ENCODE peak calls at places on chromosomes 6 and 20, in four cellular contexts. O, G, W and L are unnamed samples.

GRCh38 chr6:112145080-112145573 is 57.7 kb downstream of the FAM229B start:
- DNase-seq in O (peak), G (no peak), W (no peak), L (no peak)

GRCh38 chr6:38177885-38178583 is 358.5 kb downstream of the ZFAND3 start:
- DNase-seq in O (no peak), G (no peak), W (no peak), L (no peak)

GRCh38 chr6:53524455-53524815 is 20.5 kb downstream of the GCLC start:
- DNase-seq in O (no peak), G (no peak), W (no peak), L (no peak)

GRCh38 chr6:108179741-108180140 is 13.9 kb downstream of the NR2E1 start:
- DNase-seq in O (no peak), G (no peak), W (no peak), L (no peak)

GRCh38 chr6:11714116-11714797 is 64.3 kb downstream of the ADTRP start:
- DNase-seq in O (no peak), G (no peak), W (peak), L (no peak)

GRCh38 chr20:916125-916799 is at the start of gene ANGPT4:
- DNase-seq in O (no peak), G (no peak), W (no peak), L (no peak)

GRCh38 chr6:17813561-17813960 is 106.8 kb upstream of the NUP153 start:
- DNase-seq in O (no peak), G (no peak), W (no peak), L (no peak)

GRCh38 chr6:49982046-49982445 is 12.6 kb upstream of the DEFB113 start:
- DNase-seq in O (no peak), G (no peak), W (no peak), L (no peak)

GRCh38 chr6:16401868-16402267 is 163.5 kb downstream of the GMPR start:
- DNase-seq in O (peak), G (no peak), W (no peak), L (no peak)

GRCh38 chr6:29942275-29943052 is at the start of gene HLA-A:
- DNase-seq in O (no peak), G (no peak), W (peak), L (peak)

GRCh38 chr6:152775441-152775840 is 24.8 kb downstream of the VIP start:
- DNase-seq in O (no peak), G (no peak), W (no peak), L (no peak)
- TF ChIP-seq SPI1 in O (no peak), G (no peak), W (no peak), L (no peak)

GRCh38 chr6:165834613-165835259 is 171.7 kb upstream of the PDE10A start:
- DNase-seq in O (no peak), G (no peak), W (no peak), L (no peak)
- TF ChIP-seq SPI1 in O (no peak), G (no peak), W (no peak), L (no peak)

GRCh38 chr20:8646716-8647115 is 422.2 kb upstream of the PLCB4 start:
- DNase-seq in O (no peak), G (no peak), W (no peak), L (no peak)

GRCh38 chr20:8642247-8642646 is 426.6 kb upstream of the PLCB4 start:
- DNase-seq in O (no peak), G (no peak), W (no peak), L (no peak)

GRCh38 chr20:8647868-8648495 is 420.9 kb upstream of the PLCB4 start:
- DNase-seq in O (no peak), G (peak), W (no peak), L (no peak)

GRCh38 chr20:8640461-8640860 is 428.4 kb upstream of the PLCB4 start:
- DNase-seq in O (no peak), G (no peak), W (no peak), L (no peak)

DNA sequence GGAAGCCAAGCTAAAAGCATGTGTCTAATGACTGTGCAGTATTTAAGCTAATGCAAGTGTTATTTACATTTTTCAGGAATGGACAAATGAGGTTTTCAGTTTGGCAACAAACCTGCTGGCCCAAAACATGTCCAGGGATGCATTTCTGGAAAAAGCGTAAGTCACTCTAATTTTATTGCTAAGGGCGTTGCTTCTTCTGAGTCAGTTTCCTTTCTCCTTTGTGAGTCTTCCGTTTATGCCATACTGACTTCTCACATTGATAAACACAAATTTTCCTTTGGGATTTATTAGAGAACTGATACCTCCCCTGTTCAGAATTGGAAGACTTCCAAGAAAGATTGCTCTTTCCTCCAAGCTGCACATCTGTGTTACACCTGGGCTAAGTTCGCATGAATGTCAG is 422.9 kb upstream of the PLCB4 start:
- DNase-seq in O (no peak), G (no peak), W (no peak), L (no peak)
- TF ChIP-seq SPI1 in O (no peak), G (no peak), W (no peak), L (no peak)

GRCh38 chr6:79949235-79949634 is 1.9 kb upstream of the ELOVL4 start:
- DNase-seq in O (peak), G (peak), W (peak), L (no peak)

GRCh38 chr6:79943133-79943532 is 4.2 kb downstream of the ELOVL4 start:
- DNase-seq in O (no peak), G (no peak), W (no peak), L (no peak)

GRCh38 chr6:79946242-79946641 is 1.1 kb downstream of the ELOVL4 start:
- DNase-seq in O (no peak), G (no peak), W (no peak), L (no peak)

GRCh38 chr6:79947191-79948173 is at the start of gene ELOVL4:
- DNase-seq in O (no peak), G (no peak), W (no peak), L (peak)

DNA sequence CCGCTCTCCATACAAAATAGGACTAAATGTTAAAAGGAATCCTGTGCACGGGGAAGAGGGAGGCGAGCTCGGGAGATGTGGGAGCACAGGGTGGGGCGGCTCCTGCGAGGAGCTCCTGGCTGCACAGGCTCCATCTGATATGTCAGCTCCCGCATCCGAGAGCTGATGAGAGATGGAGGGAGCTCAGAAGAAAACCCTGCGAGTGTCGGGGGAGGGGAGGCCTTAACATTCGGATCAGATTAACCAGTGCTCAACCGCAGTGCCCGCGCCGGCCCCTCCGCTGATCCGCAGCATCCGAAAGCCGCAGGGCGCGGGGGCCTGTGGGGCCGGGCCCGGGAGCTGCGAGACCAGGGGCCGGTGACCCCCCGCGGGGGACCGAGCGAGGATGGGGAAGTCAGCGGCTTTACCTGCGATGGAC is 571 bp downstream of the ELOVL4 start:
- DNase-seq in O (no peak), G (no peak), W (no peak), L (no peak)
- TF ChIP-seq SPI1 in O (no peak), G (no peak), W (no peak), L (no peak)

GRCh38 chr6:73342174-73342573 is 11.9 kb downstream of the DPPA5 start:
- DNase-seq in O (no peak), G (no peak), W (no peak), L (no peak)

GRCh38 chr6:73340048-73340447 is 14.0 kb downstream of the DPPA5 start:
- DNase-seq in O (no peak), G (no peak), W (no peak), L (no peak)

GRCh38 chr6:73343164-73343563 is 10.9 kb downstream of the DPPA5 start:
- DNase-seq in O (no peak), G (no peak), W (no peak), L (no peak)

GRCh38 chr6:73341335-73341734 is 12.7 kb downstream of the DPPA5 start:
- DNase-seq in O (no peak), G (no peak), W (no peak), L (no peak)

DNA sequence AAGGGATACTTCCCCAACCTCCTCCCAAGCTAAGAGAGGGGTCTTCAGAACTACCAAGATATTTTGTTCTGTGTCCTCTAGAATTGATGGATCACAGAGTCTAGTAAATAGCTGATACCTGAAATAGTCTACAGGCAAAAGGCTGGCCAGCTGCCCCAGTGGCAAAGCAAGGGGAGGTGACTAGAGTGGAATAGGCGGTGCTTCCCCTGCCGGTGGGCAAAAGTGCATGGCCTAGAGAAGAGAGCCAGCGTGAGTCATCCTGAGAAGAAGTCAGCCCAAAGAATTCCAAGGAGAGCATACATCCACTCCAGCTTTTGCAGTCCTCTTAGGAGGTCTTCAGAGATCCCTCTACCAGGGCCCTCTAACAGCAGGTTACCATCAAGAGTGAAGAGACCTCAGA is 14.7 kb downstream of the DPPA5 start:
- DNase-seq in O (no peak), G (no peak), W (no peak), L (no peak)
- TF ChIP-seq SPI1 in O (no peak), G (no peak), W (no peak), L (no peak)

GRCh38 chr6:34115396-34116314 is 30.2 kb downstream of the GRM4 start:
- DNase-seq in O (peak), G (no peak), W (no peak), L (peak)
- TF ChIP-seq SPI1 in O (no peak), G (no peak), W (no peak), L (no peak)